ENCODE peak calls at places on chromosomes 6 and 20, in ten cellular contexts. D is spleen, I is left ventricle myocardium inferior, W is epithelial cell of esophagus, U is transverse colon, O is sigmoid colon, E is heart left ventricle, C is uterus, B is cardiac muscle cell, K is choroid plexus epithelial cell. R is an unnamed sample.

GRCh38 chr6:43667245-43668150 is 20.1 kb downstream of the MRPS18A start:
- DNase-seq in I (peak; percentile 84), D (peak; percentile 93), U (peak; percentile 93), E (peak; percentile 81), C (peak; percentile 89), O (peak; percentile 88), B (peak; percentile 79), K (peak; percentile 78), W (peak; percentile 76), R (peak; percentile 55)

GRCh38 chr20:34627458-34627857 is 49.4 kb downstream of the PIGU start:
- DNase-seq in E (no peak), D (no peak), K (no peak), I (no peak), U (no peak), W (no peak), O (no peak), B (no peak), C (no peak), R (no peak)

GRCh38 chr6:21871831-21872230 is 278.3 kb downstream of the SOX4 start:
- DNase-seq in C (no peak), B (no peak), E (no peak), D (no peak), W (no peak), O (no peak), K (no peak), I (no peak), U (no peak), R (no peak)

GRCh38 chr6:22668307-22668706 is 98.9 kb downstream of the HDGFL1 start:
- DNase-seq in E (peak; percentile 60), C (no peak), U (no peak), B (no peak), O (no peak), W (no peak), D (no peak), K (peak; percentile 11), I (peak; percentile 38), R (no peak)

GRCh38 chr6:126076992-126077664 is 90.8 kb downstream of the TRMT11 start:
- DNase-seq in K (no peak), U (no peak), O (peak; percentile 79), E (no peak), B (no peak), W (no peak), D (no peak), C (peak; percentile 41), I (no peak), R (peak; percentile 64)

GRCh38 chr20:53195882-53196610 is 223.9 kb downstream of the TSHZ2 start:
- DNase-seq in D (no peak), B (no peak), C (no peak), U (no peak), I (no peak), O (no peak), W (no peak), E (no peak), K (no peak), R (peak; percentile 43)

GRCh38 chr20:49433387-49433786 is 49.1 kb downstream of the KCNB1 start:
- DNase-seq in I (no peak), B (no peak), D (no peak), C (no peak), E (no peak), U (no peak), W (no peak), O (no peak), K (no peak), R (no peak)

GRCh38 chr6:166977626-166978550 is 21.3 kb upstream of the CEP43 start:
- DNase-seq in I (no peak), E (no peak), U (no peak), K (peak; percentile 42), B (no peak), W (no peak), C (no peak), D (no peak), O (no peak), R (peak; percentile 39)

GRCh38 chr20:41047975-41048305 is 19.3 kb downstream of the TOP1 start:
- DNase-seq in K (peak; percentile 47), O (no peak), E (no peak), I (no peak), B (no peak), C (no peak), W (no peak), D (no peak), U (no peak), R (peak; percentile 22)

GRCh38 chr20:52457826-52458225 is 266.2 kb upstream of the ZFP64 start:
- DNase-seq in U (no peak), W (peak; percentile 33), K (no peak), I (no peak), E (no peak), D (no peak), B (no peak), C (no peak), O (no peak), R (no peak)

GRCh38 chr6:81735756-81736380 is 16.6 kb downstream of the TENT5A start:
- DNase-seq in E (no peak), K (peak; percentile 39), I (no peak), U (no peak), D (no peak), O (no peak), W (peak; percentile 59), B (no peak), C (no peak), R (peak; percentile 42)

GRCh38 chr6:137518584-137518983 is 24.4 kb upstream of the OLIG3 start:
- DNase-seq in D (no peak), I (no peak), K (no peak), W (no peak), C (no peak), U (no peak), B (no peak), E (no peak), O (no peak), R (no peak)

GRCh38 chr6:2124260-2124709 is 121.1 kb downstream of the GMDS start:
- DNase-seq in B (no peak), D (no peak), E (no peak), W (peak; percentile 26), U (no peak), I (peak; percentile 16), O (no peak), C (peak; percentile 16), K (peak; percentile 68), R (no peak)

DNA sequence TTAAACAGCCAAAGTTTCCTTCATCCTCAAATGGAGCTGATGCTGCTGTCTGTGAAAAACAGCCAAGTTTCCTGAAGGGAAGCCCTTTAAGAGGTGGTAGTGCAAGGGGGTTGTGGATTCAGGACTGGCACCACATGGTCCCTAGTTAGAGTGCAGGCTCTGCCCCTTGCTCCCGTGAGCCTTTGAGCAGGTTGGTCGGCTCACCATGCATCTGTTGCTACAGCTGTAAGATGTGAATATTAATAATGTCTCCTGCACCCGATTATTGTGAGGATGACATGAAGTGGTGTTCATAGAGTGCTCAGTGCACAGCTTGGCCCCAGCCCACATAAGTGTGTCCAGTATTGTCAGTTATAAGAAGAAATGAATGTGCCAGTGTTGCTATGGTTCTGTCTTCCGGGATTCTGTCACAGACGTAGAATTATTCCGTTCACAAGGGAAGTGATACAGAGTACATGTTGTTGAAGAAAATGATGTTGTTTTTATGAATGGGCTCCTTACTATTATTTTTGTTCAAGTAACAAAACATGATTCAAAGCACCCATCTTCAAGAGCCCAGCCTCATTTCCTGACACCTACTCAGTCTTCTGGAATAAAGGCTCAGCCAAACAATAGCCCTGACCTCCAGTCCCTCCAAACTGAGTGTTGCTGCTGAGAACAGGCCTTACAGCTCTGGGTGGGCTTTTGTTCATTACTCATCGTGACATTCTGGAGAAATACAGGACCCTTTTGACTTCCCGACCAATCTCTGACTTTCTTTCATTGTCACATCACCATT is 2.9 kb upstream of the PKIG start:
- DNase-seq in I (no peak), W (no peak), K (no peak), E (no peak), U (no peak), B (no peak), C (no peak), D (no peak), O (no peak), R (no peak)
- H3K4me3 ChIP-seq in I (no peak overlapping the region), W (no peak overlapping the region), K (no peak overlapping the region), E (no peak overlapping the region), U (no peak overlapping the region), B (no peak overlapping the region), C (no peak overlapping the region), D (no peak overlapping the region), O (no peak overlapping the region), R (no peak overlapping the region)

DNA sequence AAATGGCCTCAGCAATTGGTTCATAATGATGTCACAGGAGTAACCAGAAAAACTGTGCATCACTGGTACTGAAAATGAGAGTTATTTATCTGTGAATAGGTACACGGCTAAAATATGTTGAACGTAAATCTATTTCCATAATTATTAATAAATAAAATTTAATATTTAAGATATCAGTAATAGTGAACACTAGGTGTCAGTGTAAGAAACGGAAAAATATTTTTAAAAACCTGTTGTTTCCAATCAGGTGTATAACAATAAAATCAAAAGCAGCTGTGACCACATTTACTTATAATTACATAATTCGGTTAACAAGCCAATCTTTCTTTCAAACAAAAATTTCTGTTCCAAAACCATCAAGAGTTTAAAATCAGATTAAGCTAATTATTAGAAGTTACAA is 241.4 kb upstream of the RUNX2 start:
- DNase-seq in U (no peak), C (no peak), E (no peak), D (no peak), O (no peak), B (no peak), K (no peak), W (peak; percentile 6), I (no peak), R (no peak)
- TF ChIP-seq CTCF in U (no peak), C (no peak), E (peak; percentile 13), D (no peak), O (no peak), B (no peak), K (peak; percentile 16), W (no peak), I (no peak), R (no peak)

DNA sequence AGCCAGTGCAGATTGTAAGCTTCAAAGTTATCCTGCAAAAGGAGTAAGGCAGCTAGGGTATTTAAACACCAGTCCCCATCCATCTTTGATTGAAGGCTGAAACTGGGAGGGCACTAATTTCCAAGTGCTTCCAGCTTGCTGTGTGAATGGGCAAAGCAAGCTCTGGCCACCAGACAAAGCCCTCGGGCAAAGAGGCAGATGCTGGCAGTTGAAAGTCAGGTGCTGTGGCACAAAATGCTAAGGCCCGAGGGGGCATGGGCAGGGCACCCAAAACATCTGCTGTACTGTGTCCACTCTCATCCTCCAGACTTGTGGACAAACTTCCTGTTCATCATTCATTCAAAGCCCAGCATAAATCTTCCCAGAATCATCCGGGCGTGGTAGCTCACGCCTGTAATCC is 62.9 kb downstream of the TRMT6 start:
- DNase-seq in O (no peak), I (no peak), B (no peak), D (no peak), K (no peak), C (no peak), W (no peak), E (no peak), U (no peak), R (no peak)
- H3K4me3 ChIP-seq in O (no peak overlapping the region), I (no peak overlapping the region), B (no peak overlapping the region), D (no peak overlapping the region), K (no peak overlapping the region), C (no peak overlapping the region), W (no peak overlapping the region), E (no peak overlapping the region), U (no peak overlapping the region), R (no peak overlapping the region)

DNA sequence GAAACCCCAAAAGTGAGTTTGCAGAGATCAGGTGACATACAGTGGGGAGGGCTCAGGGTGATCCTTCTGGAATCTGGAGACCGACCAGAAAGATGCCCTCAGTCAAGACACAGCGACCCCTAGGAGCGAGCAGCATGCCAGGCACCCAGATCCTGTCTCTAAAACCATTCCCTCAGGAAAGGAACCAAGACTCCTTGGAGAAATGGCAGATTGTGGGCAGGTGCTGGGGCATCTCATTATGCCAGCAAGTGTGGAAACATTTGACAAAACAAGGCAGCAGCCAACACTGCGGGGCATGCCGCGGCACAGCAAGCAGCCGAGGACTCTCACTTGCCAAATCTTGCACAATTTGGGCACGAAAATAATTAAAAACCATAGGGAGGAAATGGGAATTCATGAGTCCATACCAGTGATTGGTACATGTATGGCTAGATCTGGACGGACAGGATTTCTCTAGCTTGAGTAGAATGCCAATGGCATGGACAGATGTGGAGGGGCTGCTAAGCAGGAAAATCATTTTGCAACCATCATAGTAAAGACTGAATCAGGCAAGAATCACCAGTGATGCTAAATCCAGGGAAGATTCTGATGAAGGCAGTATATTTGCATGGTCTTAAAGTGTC is 76.9 kb downstream of the GINS1 start:
- DNase-seq in K (no peak), U (no peak), B (no peak), C (no peak), O (no peak), D (no peak), I (no peak), W (peak; percentile 94), E (no peak), R (no peak)
- TF ChIP-seq CTCF in K (no peak), U (no peak), B (no peak), C (no peak), O (no peak), D (no peak), I (no peak), W (peak; percentile 38), E (no peak), R (no peak)